ENCODE peak calls at places on chromosome 12, in four cellular contexts. C is fibroblast of lung, S is foreskin fibroblast, T is cardiac fibroblast. X is an unnamed sample.

GRCh38 chr12:49094104-49094948 is at the start of gene DHH:
- DNase-seq in C (peak), S (no peak), T (peak), X (no peak)

GRCh38 chr12:41234672-41235071 is 46.6 kb downstream of the PDZRN4 start:
- DNase-seq in C (no peak), S (no peak), T (no peak), X (no peak)

GRCh38 chr12:32049956-32050355 is 56.7 kb upstream of the BICD1 start:
- DNase-seq in C (no peak), S (no peak), T (no peak), X (no peak)

GRCh38 chr12:120117961-120118709 is 1.6 kb upstream of the RAB35 start:
- DNase-seq in C (peak), S (no peak), T (peak), X (no peak)

GRCh38 chr12:124453419-124454351 is 113.7 kb downstream of the NCOR2 start:
- DNase-seq in C (peak), S (peak), T (peak), X (peak)

GRCh38 chr12:5395443-5396401 is 36.2 kb upstream of the NTF3 start:
- DNase-seq in C (no peak), S (no peak), T (no peak), X (no peak)

GRCh38 chr12:124463341-124463861 is 104.0 kb downstream of the NCOR2 start:
- DNase-seq in C (no peak), S (no peak), T (no peak), X (no peak)

GRCh38 chr12:55142896-55143870 is 17.0 kb downstream of the OR9K2 start:
- DNase-seq in C (peak), S (peak), T (peak), X (peak)

GRCh38 chr12:42372154-42372791 is 46.3 kb downstream of the PPHLN1 start:
- DNase-seq in C (peak), S (peak), T (peak), X (peak)

GRCh38 chr12:4434721-4435425 is 10.7 kb downstream of the FGF6 start:
- DNase-seq in C (no peak), S (no peak), T (no peak), X (no peak)

GRCh38 chr12:124663771-124664366 is 96.5 kb upstream of the NCOR2 start:
- DNase-seq in C (peak), S (no peak), T (no peak), X (no peak)

GRCh38 chr12:126353604-126354003 is 1288.4 kb downstream of the AACS start:
- DNase-seq in C (peak), S (no peak), T (peak), X (no peak)

GRCh38 chr12:22658214-22658613 is 33.2 kb downstream of the ETNK1 start:
- DNase-seq in C (peak), S (peak), T (peak), X (no peak)

GRCh38 chr12:115024531-115024930 is 340.6 kb upstream of the TBX3 start:
- DNase-seq in C (no peak), S (no peak), T (no peak), X (no peak)

GRCh38 chr12:14776236-14776959 is 26.9 kb downstream of the WBP11 start:
- DNase-seq in C (no peak), S (peak), T (peak), X (no peak)

GRCh38 chr12:118213452-118213851 is 77.5 kb downstream of the PEBP1 start:
- DNase-seq in C (no peak), S (no peak), T (no peak), X (no peak)

GRCh38 chr12:79661629-79662028 is 29.1 kb downstream of the PAWR start:
- DNase-seq in C (peak), S (peak), T (no peak), X (no peak)

GRCh38 chr12:64103821-64104220 is 118.3 kb downstream of the KICS2 start:
- DNase-seq in C (peak), S (no peak), T (no peak), X (no peak)

GRCh38 chr12:96197503-96198272 is 3.5 kb downstream of the ELK3 start:
- DNase-seq in C (peak), S (peak), T (peak), X (no peak)
- H3K4me3 ChIP-seq in C (no peak), S (no peak), T (no peak), X (no peak)

DNA sequence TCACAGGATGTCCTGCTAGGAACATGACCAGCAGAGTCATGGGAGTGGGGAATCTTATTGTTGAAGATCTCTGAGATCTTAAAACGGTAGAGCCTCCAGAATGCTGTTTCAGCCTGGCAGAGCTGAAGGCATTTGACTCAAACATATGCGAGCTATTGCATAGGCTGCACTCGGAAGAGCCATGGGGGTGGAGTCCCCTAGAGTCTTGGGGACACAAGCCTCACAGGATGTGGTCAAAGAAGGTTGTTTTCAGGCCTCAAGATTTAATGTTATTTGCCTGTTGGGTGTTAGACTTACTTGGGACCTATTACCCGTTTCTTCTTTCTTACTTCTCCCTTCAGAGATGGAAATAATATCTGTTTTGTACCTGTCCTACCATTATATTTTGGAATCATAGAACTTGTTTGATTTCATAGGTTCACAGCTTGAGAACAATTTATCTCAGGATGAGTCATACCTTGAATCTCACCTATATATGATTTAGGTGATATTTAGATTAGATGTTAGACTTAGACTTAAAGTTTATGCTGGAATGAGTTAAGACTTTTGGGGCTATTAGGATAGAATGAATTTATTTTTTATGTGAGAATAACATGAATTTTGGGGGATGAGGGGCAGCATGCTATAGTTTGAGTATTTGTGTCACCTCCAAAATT is 172.2 kb upstream of the ATP2B1 start:
- DNase-seq in C (no peak), S (no peak), T (no peak), X (peak)
- H3K4me3 ChIP-seq in C (no peak), S (no peak), T (no peak), X (no peak)

GRCh38 chr12:123388218-123388947 is 4.5 kb downstream of the KMT5A start:
- DNase-seq in C (peak), S (peak), T (peak), X (peak)
- H3K4me3 ChIP-seq in C (peak), S (peak), T (peak), X (peak)

GRCh38 chr12:104605685-104606084 is 148.9 kb downstream of the CHST11 start:
- DNase-seq in C (peak), S (no peak), T (peak), X (no peak)

GRCh38 chr12:104602901-104603300 is 146.2 kb downstream of the CHST11 start:
- DNase-seq in C (peak), S (no peak), T (no peak), X (no peak)

GRCh38 chr12:104604995-104605675 is 148.4 kb downstream of the CHST11 start:
- DNase-seq in C (no peak), S (no peak), T (no peak), X (no peak)

GRCh38 chr12:104603545-104603973 is 146.8 kb downstream of the CHST11 start:
- DNase-seq in C (peak), S (peak), T (no peak), X (no peak)

DNA sequence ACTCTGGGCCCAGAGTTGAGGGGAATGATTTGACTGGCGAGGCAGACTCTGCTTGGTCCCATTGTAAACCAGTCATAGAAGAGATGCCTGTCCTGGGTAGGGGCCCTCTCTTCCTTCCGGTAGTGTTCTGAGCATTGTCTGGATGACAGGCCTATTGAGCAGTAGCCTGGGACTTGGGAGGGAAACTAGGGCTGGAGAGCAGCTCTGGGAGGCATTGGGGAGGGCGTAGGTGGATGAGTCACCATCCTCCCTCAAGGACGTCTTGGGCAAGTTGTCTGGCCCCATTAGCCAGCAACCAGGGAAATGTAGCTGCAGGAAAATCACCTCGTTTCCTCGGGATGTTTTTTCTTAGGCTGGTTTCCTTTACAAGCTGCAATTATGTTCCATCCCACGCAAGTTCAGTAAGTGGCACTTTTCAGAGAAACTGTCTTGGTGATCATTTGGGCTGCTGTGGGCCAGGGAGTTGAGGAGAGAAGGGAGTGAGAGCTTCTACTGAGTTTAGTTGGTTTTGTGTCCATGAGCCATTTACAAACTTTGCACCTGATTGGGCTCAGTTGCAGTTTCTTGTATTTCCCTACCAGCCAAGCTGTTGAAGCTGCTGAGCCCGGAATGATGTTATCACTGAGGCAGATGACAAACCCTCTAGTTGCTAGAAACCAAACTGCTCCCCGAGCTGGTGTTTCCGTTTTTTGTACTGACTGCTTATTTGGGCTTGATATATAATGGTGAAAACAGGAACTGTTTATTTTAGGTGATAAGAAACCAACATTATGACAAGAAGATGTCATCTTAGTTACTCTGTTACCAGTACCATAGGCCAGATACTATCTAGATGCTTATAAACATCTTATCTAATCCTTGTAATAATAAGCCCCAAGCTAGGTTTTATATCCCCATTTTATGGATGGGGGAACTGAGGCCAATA is 147.6 kb downstream of the CHST11 start:
- DNase-seq in C (peak), S (peak), T (peak), X (peak)
- H3K4me3 ChIP-seq in C (no peak), S (no peak), T (no peak), X (peak)

GRCh38 chr12:46461907-46462605 is 89.5 kb upstream of the SLC38A2 start:
- DNase-seq in C (no peak), S (peak), T (no peak), X (no peak)
- H3K4me3 ChIP-seq in C (no peak), S (no peak), T (no peak), X (no peak)

GRCh38 chr12:116880213-116880816 is 926 bp downstream of the HRK start:
- DNase-seq in C (no peak), S (no peak), T (no peak), X (no peak)
- H3K4me3 ChIP-seq in C (no peak), S (no peak), T (no peak), X (peak)

GRCh38 chr12:113087193-113087592 is 30.7 kb downstream of the DTX1 start:
- DNase-seq in C (no peak), S (no peak), T (no peak), X (no peak)
- H3K4me3 ChIP-seq in C (no peak), S (no peak), T (no peak), X (no peak)

GRCh38 chr12:53677612-53678133 is 1.8 kb upstream of the ATP5MC2 start:
- DNase-seq in C (no peak), S (no peak), T (no peak), X (no peak)
- H3K4me3 ChIP-seq in C (no peak), S (peak), T (no peak), X (no peak)

DNA sequence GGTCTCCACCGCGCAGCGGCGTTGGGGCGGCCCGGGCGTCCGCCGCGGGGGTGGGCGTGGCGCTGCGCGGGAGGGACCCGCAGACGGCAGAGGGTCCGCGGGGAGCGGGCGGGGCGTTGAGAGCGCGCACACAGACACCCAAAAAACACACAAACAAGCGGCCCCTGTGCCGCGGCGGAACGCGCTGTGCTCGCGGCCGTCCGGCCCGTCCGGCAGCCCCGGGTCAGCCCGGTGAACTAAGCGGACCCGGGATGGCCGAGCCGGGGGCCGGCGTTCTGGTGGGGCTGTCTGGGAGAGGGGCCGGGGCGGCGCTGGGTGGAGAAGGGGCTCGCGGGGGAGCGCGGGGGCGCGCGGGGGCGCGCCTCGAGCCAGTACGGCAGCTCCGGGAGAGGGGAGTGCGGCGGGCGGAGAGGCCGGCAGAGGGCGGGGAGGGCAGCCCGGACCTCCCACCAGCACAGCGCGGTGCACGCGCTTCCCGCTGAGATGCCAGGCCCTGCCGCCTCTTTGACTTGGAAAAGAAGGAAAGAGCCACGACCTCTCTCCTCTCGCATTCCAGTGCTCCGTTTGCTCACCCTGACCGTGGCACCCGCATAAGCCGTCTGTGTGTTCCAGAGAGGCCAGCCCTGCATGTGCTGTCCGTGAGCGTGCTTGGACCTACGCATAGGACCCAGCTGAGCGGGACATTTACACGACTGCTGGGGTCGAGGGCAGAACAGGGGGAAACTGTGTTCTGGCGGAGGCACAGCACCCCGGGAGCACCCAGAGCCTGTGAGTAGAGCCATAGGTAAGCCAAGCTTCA is 10.3 kb downstream of the SLC6A12 start:
- DNase-seq in C (no peak), S (no peak), T (peak), X (no peak)
- H3K4me3 ChIP-seq in C (no peak), S (peak), T (peak), X (no peak)

X was measured in Jurkat, Clone E6-1.